ENCODE peak calls at places on chromosomes 3 and 15, in seven cellular contexts. K is heart left ventricle, I is cardiac fibroblast, F is glutamatergic neuron, S is dorsolateral prefrontal cortex, Y is ovary, M is AG10803. R is an unnamed sample.

GRCh38 chr3:188242426-188243123 is 88.6 kb downstream of the LPP start:
- DNase-seq in K (no peak), I (no peak), F (no peak), S (no peak), Y (no peak), M (no peak), R (no peak)

GRCh38 chr3:152245498-152246175 is 23.1 kb upstream of the MBNL1 start:
- DNase-seq in K (no peak), I (no peak), F (no peak), S (no peak), Y (no peak), M (no peak), R (no peak)

GRCh38 chr3:155281892-155282291 is 11.6 kb downstream of the STRIT1 start:
- DNase-seq in K (no peak), I (peak), F (no peak), S (no peak), Y (no peak), M (peak), R (no peak)

GRCh38 chr15:92668086-92668485 is 12.5 kb upstream of the FAM174B start:
- DNase-seq in K (no peak), I (no peak), F (no peak), S (no peak), Y (no peak), M (no peak), R (no peak)

GRCh38 chr3:50341537-50341936 is 901 bp upstream of the RASSF1 start:
- DNase-seq in K (no peak), I (no peak), F (no peak), S (no peak), Y (peak), M (no peak), R (no peak)

GRCh38 chr3:32166654-32167053 is 60.2 kb downstream of the GPD1L start:
- DNase-seq in K (no peak), I (no peak), F (no peak), S (no peak), Y (no peak), M (no peak), R (no peak)

GRCh38 chr3:42020681-42021307 is 58.9 kb upstream of the ULK4 start:
- DNase-seq in K (no peak), I (peak), F (no peak), S (no peak), Y (no peak), M (peak), R (no peak)

GRCh38 chr3:50515565-50516047 is 12.2 kb upstream of the CACNA2D2 start:
- DNase-seq in K (peak), I (peak), F (peak), S (no peak), Y (peak), M (no peak), R (no peak)

GRCh38 chr3:68876112-68876713 is 56.1 kb downstream of the TAFA4 start:
- DNase-seq in K (no peak), I (peak), F (no peak), S (no peak), Y (no peak), M (peak), R (no peak)

GRCh38 chr3:129592362-129593150 is 13.9 kb downstream of the PLXND1 start:
- DNase-seq in K (peak), I (peak), F (peak), S (no peak), Y (peak), M (no peak), R (no peak)

GRCh38 chr15:85554852-85555521 is 174.6 kb downstream of the AKAP13 start:
- DNase-seq in K (no peak), I (no peak), F (no peak), S (no peak), Y (no peak), M (no peak), R (no peak)

GRCh38 chr3:152202976-152203626 is 65.6 kb upstream of the MBNL1 start:
- DNase-seq in K (no peak), I (peak), F (no peak), S (no peak), Y (no peak), M (no peak), R (no peak)

GRCh38 chr3:31235062-31235704 is 297.5 kb upstream of the STT3B start:
- DNase-seq in K (no peak), I (no peak), F (no peak), S (no peak), Y (no peak), M (no peak), R (no peak)

GRCh38 chr3:132486086-132486485 is 68.8 kb downstream of the DNAJC13 start:
- DNase-seq in K (no peak), I (peak), F (no peak), S (no peak), Y (no peak), M (peak), R (no peak)

GRCh38 chr15:24676431-24676830 is 856 bp downstream of the NPAP1 start:
- DNase-seq in K (no peak), I (no peak), F (peak), S (no peak), Y (no peak), M (no peak), R (no peak)

GRCh38 chr3:8416965-8417364 is 84.7 kb upstream of the LMCD1 start:
- DNase-seq in K (no peak), I (peak), F (no peak), S (no peak), Y (no peak), M (peak), R (no peak)

GRCh38 chr15:77516076-77516475 is 95.4 kb downstream of the HMG20A start:
- DNase-seq in K (no peak), I (no peak), F (no peak), S (no peak), Y (no peak), M (no peak), R (no peak)

GRCh38 chr15:78182336-78182700 is 33.2 kb downstream of the IDH3A start:
- DNase-seq in K (no peak), I (no peak), F (no peak), S (no peak), Y (no peak), M (no peak), R (no peak)

GRCh38 chr3:129992781-129993180 is 18.3 kb downstream of the TRH start:
- DNase-seq in K (no peak), I (peak), F (peak), S (no peak), Y (no peak), M (no peak), R (no peak)

GRCh38 chr3:64109438-64109837 is 86.1 kb upstream of the PSMD6 start:
- DNase-seq in K (peak), I (peak), F (no peak), S (no peak), Y (no peak), M (no peak), R (no peak)

GRCh38 chr15:98658831-98659699 is 10.7 kb downstream of the IGF1R start:
- DNase-seq in K (peak), I (peak), F (no peak), S (no peak), Y (no peak), M (peak), R (no peak)

DNA sequence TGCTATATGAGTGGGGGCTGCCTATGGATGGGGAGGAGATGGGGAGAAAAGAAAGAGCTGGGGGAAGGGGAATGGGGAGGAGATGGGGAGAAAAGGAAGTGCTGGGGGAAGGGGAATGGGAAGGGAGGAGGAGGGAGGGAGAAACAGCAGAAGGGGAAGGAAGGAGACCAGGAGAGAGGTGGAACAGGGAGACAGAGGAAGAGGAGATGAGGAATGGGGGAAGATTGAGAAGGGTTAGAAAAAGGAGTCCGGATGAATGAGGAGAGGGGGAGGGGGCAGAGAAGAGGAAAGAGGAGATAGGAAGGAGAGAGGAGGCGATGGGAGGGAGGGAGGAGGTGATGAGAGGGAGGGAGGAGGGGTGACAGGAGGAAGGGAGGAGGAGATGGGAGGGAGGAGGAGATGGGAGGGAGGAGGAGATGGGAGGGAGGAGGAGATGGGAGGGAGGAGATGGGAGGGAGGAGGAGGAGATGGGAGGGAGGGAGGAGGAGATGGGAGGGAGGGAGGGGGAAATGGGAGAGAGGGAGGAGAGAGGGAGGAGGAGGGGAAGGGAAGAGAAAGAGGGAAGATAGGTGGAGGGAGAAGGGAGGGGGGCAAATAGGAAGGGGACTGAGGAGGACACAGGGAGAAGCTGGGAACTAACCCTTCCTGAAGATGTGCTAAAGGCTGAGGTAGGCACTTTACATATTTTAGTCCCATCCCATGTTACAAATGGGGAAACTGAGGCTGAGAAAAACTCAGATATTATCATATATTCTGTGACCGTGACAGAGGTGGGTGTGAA is 6.6 kb upstream of the BCL2L10 start:
- DNase-seq in K (no peak), I (no peak), F (no peak), S (no peak), Y (no peak), M (no peak), R (no peak)
- TF ChIP-seq CTCF in K (no peak), I (no peak), F (no peak), S (no peak), Y (no peak), M (no peak), R (no peak)

GRCh38 chr3:173875790-173876189 is 478.2 kb downstream of the NLGN1 start:
- DNase-seq in K (no peak), I (no peak), F (no peak), S (no peak), Y (no peak), M (no peak), R (no peak)

GRCh38 chr3:173870976-173871375 is 473.4 kb downstream of the NLGN1 start:
- DNase-seq in K (no peak), I (no peak), F (no peak), S (no peak), Y (no peak), M (peak), R (no peak)

DNA sequence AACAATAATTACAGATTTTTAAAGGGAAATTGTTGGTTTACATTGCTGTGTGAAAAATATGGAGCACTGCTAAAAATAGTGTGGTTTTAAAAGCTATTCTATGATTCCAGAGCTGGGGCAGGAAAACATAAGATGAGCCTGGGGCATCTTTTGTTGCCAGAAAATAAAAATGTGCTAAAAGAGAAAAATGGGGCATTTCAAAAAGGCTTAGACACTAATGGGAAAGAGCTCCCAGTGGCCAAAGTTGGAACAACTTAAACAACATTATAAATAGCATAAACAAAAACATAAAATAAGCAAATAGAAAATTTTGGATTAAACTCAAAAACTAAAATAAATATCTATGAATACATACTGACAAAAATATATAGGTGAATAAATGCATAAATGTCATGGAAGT is 478.9 kb downstream of the NLGN1 start:
- DNase-seq in K (no peak), I (no peak), F (no peak), S (no peak), Y (no peak), M (no peak), R (no peak)
- TF ChIP-seq CTCF in K (no peak), I (peak), F (peak), S (peak), Y (no peak), M (peak), R (no peak)

DNA sequence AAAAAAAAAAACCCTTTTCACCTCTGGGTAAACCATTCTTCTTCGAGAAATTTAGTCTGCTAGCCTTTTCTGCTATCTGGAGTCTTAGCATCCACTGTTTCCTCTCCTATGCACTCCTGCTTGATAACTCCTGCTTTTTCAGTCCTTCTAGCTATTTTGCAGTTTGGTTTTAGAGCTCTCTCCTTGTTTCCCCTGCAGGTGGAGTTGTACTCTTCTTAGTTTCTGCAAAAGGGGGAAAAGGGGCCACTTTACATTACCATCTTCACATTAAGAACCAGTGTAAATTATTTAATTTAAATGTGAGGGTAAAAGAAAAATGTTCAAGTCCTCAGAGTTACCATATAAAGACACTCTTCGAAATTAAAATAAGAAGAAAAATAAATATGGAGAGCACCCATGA is 23.6 kb upstream of the MYLK start:
- DNase-seq in K (no peak), I (no peak), F (no peak), S (no peak), Y (no peak), M (no peak), R (no peak)
- TF ChIP-seq CTCF in K (no peak), I (no peak), F (no peak), S (no peak), Y (no peak), M (no peak), R (peak)

GRCh38 chr3:108153451-108153981 is 62.7 kb upstream of the CD47 start:
- DNase-seq in K (no peak), I (peak), F (peak), S (no peak), Y (no peak), M (peak), R (no peak)
- TF ChIP-seq CTCF in K (peak), I (peak), F (peak), S (no peak), Y (no peak), M (peak), R (peak)

GRCh38 chr3:113825090-113825489 is 13.5 kb upstream of the GRAMD1C start:
- DNase-seq in K (no peak), I (peak), F (no peak), S (no peak), Y (no peak), M (no peak), R (no peak)
- TF ChIP-seq CTCF in K (no peak), I (peak), F (peak), S (no peak), Y (no peak), M (peak), R (no peak)

GRCh38 chr3:54322354-54322753 is 200.0 kb downstream of the CACNA2D3 start:
- DNase-seq in K (no peak), I (no peak), F (no peak), S (no peak), Y (no peak), M (no peak), R (no peak)
- TF ChIP-seq CTCF in K (no peak), I (no peak), F (no peak), S (no peak), Y (no peak), M (no peak), R (no peak)

GRCh38 chr15:71355268-71355667 is 240.0 kb downstream of the THSD4 start:
- DNase-seq in K (no peak), I (no peak), F (no peak), S (no peak), Y (no peak), M (no peak), R (no peak)
- TF ChIP-seq CTCF in K (no peak), I (no peak), F (no peak), S (no peak), Y (no peak), M (no peak), R (no peak)

GRCh38 chr15:36885709-36886108 is 214.6 kb downstream of the MEIS2 start:
- DNase-seq in K (no peak), I (no peak), F (no peak), S (no peak), Y (no peak), M (no peak), R (no peak)

GRCh38 chr15:36882487-36883108 is 217.8 kb downstream of the MEIS2 start:
- DNase-seq in K (no peak), I (no peak), F (peak), S (no peak), Y (no peak), M (no peak), R (no peak)

GRCh38 chr15:36884404-36885335 is 215.7 kb downstream of the MEIS2 start:
- DNase-seq in K (no peak), I (no peak), F (no peak), S (no peak), Y (no peak), M (no peak), R (no peak)

GRCh38 chr15:36886135-36887011 is 214.0 kb downstream of the MEIS2 start:
- DNase-seq in K (no peak), I (no peak), F (no peak), S (no peak), Y (no peak), M (no peak), R (no peak)

GRCh38 chr15:36883705-36884355 is 216.5 kb downstream of the MEIS2 start:
- DNase-seq in K (peak), I (peak), F (peak), S (peak), Y (peak), M (peak), R (peak)
- TF ChIP-seq CTCF in K (peak), I (peak), F (peak), S (peak), Y (peak), M (peak), R (peak)

DNA sequence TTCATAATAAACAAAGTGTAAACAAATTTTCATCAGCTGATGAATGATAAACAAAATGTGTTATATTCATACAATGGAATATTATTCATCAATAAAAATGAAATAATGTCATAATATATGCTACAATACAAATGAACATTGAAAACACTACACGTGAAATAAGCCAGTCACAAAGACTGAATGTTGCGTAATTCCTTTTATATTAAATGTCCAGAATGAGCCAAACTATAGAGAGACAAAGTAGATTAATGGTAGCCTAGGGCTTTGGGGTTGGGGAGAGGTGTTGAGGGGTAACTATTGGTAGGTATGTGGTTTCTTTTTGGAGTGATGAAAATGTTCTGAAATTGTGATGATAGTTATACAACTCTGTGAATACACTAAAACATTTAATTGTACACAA is 292.9 kb upstream of the PDZRN3 start:
- DNase-seq in K (no peak), I (no peak), F (no peak), S (no peak), Y (no peak), M (no peak), R (no peak)
- TF ChIP-seq CTCF in K (no peak), I (no peak), F (no peak), S (no peak), Y (no peak), M (no peak), R (no peak)

DNA sequence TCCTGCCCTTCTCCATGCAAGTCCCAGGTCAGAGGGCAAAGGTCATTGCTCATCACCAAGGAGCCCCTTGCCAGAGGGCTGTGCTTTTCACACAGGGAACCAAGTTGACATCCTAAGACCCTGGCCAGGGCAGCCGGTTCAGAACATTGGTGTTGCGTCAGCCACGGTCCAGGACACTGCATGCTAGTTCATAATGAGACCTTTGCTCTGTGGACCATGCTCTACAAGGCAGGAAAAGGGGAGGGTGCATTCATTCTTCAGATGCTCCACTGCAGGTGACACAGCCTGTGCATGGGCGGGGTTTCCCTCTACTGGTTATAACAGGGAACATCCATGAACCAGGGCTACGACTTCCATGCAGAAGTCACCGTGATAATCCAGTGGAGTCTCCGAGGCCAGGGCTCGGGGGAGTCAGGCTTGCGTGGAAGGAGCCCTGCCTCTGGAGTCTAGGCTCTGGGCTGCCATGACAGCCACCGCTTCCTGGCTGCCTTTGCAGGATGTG is 81.6 kb downstream of the OCA2 start:
- DNase-seq in K (no peak), I (no peak), F (peak), S (no peak), Y (no peak), M (no peak), R (no peak)
- TF ChIP-seq CTCF in K (no peak), I (no peak), F (peak), S (no peak), Y (no peak), M (no peak), R (peak)

R was measured in D721Med.